ENCODE peak calls at places on chromosomes 11 and 22, in four cellular contexts. O is IMR-90, D is H9, Y is trophoblast cell. X is an unnamed sample.

GRCh38 chr11:20057055-20057943 is 103.0 kb downstream of the DBX1 start:
- DNase-seq in O (peak), D (no peak), Y (no peak), X (no peak)

GRCh38 chr11:111598546-111598945 is 3.7 kb upstream of the SIK2 start:
- DNase-seq in O (peak), D (no peak), Y (no peak), X (no peak)

GRCh38 chr11:72578051-72578450 is 96.2 kb downstream of the PDE2A start:
- DNase-seq in O (no peak), D (no peak), Y (no peak), X (no peak)

GRCh38 chr22:17779286-17780115 is 5.2 kb upstream of the BID start:
- DNase-seq in O (no peak), D (no peak), Y (no peak), X (no peak)

GRCh38 chr11:108345767-108346166 is 121.6 kb downstream of the C11orf65 start:
- DNase-seq in O (no peak), D (no peak), Y (no peak), X (no peak)

GRCh38 chr11:777288-778255 is at the start of gene GATD1:
- DNase-seq in O (peak), D (peak), Y (peak), X (peak)

GRCh38 chr11:61021661-61022212 is 50.3 kb downstream of the CD6 start:
- DNase-seq in O (no peak), D (peak), Y (no peak), X (peak)

GRCh38 chr11:11849127-11849746 is 7.5 kb downstream of the USP47 start:
- DNase-seq in O (peak), D (peak), Y (peak), X (peak)

GRCh38 chr11:57316017-57316416 is 8.7 kb downstream of the TNKS1BP1 start:
- DNase-seq in O (no peak), D (no peak), Y (no peak), X (peak)

GRCh38 chr22:37529652-37530345 is 10.6 kb upstream of the CARD10 start:
- DNase-seq in O (no peak), D (no peak), Y (no peak), X (no peak)

GRCh38 chr22:37197451-37198289 is 9.6 kb upstream of the C1QTNF6 start:
- DNase-seq in O (peak), D (no peak), Y (peak), X (peak)

GRCh38 chr11:116697011-116697410 is 75.8 kb downstream of the BUD13 start:
- DNase-seq in O (no peak), D (no peak), Y (peak), X (peak)

GRCh38 chr11:24457985-24458384 is 38.9 kb upstream of the LUZP2 start:
- DNase-seq in O (no peak), D (no peak), Y (no peak), X (peak)

GRCh38 chr22:35037089-35037488 is 28.9 kb upstream of the ISX start:
- DNase-seq in O (no peak), D (peak), Y (no peak), X (peak)

GRCh38 chr22:36901411-36902142 is 11.9 kb upstream of the CSF2RB start:
- DNase-seq in O (no peak), D (no peak), Y (no peak), X (peak)

GRCh38 chr11:110778351-110778750 is 66.1 kb upstream of the ARHGAP20 start:
- DNase-seq in O (peak), D (no peak), Y (no peak), X (no peak)

GRCh38 chr11:79438631-79439429 is 2.0 kb downstream of the TENM4 start:
- DNase-seq in O (peak), D (peak), Y (no peak), X (peak)

GRCh38 chr22:23181763-23182288 is 1.5 kb downstream of the BCR start:
- DNase-seq in O (no peak), D (no peak), Y (no peak), X (peak)

GRCh38 chr22:19179472-19180048 is 1.0 kb upstream of the SLC25A1 start:
- DNase-seq in O (peak), D (peak), Y (peak), X (peak)

GRCh38 chr22:49779226-49779625 is 48.4 kb downstream of the BRD1 start:
- DNase-seq in O (no peak), D (no peak), Y (no peak), X (no peak)

GRCh38 chr11:15660496-15660895 is 545.8 kb downstream of the INSC start:
- DNase-seq in O (no peak), D (no peak), Y (no peak), X (no peak)

GRCh38 chr11:122646549-122647340 is 8.8 kb upstream of the UBASH3B start:
- DNase-seq in O (peak), D (no peak), Y (no peak), X (no peak)
- H3K4me2 ChIP-seq in O (peak), D (no peak), Y (no peak), X (no peak)

DNA sequence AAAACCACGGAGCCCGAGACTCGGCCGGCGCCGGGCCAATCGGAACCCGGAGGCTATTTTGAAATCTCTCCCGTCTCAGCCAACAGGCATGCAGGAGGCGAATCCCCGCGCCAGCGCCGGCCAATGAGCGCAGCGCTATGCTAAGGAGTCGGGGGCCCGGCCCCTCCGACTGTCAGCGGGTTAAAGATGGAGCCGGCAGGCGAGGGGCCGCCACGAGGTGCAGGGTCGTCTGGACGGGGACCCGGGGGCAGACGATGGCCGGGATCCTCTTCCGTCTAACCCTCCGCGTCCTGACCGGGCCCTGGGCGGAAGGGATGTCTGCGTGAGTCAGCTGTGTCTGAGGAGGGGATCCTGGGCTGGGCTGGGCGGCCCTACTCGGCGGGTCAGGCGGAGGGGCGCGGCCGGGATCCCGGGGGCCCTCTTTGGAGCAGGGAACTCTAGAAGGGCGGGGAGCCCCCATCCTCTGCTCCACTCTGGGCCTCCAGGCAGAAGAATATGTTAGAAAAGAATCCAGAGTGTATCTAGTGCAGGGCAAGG is 10.0 kb downstream of the SDF2L1 start:
- DNase-seq in O (peak), D (peak), Y (peak), X (peak)
- H2BK5ac ChIP-seq in O (peak), D (no peak), Y (peak), X (peak)

GRCh38 chr11:119970566-119970965 is 167.3 kb downstream of the TRIM29 start:
- DNase-seq in O (no peak), D (no peak), Y (no peak), X (no peak)
- H3K4me2 ChIP-seq in O (no peak), D (no peak), Y (no peak), X (no peak)

DNA sequence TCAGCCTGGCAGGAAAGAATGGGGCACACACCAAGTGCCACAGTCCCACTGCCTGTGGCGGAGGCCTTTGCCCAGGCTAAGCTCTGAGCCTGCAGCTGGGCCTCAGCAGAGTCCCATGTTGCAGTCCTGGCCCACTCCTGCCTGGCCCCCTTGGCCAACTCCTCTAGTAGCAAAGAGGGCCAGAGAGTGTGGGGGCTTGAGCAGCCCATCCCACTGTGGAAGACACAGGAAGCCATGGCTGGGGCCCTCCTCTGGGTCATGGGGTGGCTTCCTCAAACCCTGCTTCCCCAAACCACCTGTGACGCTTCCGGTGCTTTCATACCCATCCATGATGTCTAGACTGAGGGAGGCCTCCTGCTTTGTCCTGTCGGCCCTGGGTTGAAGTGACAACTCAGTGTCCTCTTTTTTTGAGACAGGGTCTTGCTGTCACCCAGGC is 5.8 kb downstream of the RPS19BP1 start:
- DNase-seq in O (no peak), D (no peak), Y (no peak), X (peak)
- H2BK5ac ChIP-seq in O (no peak), D (no peak), Y (no peak), X (no peak)

GRCh38 chr11:2297623-2298030 is 4.1 kb downstream of the C11orf21 start:
- DNase-seq in O (no peak), D (no peak), Y (no peak), X (no peak)

GRCh38 chr11:2299773-2300172 is 1.9 kb downstream of the C11orf21 start:
- DNase-seq in O (no peak), D (no peak), Y (no peak), X (no peak)

GRCh38 chr11:2296913-2297622 is 4.7 kb downstream of the C11orf21 start:
- DNase-seq in O (no peak), D (peak), Y (no peak), X (no peak)

GRCh38 chr11:2298795-2299747 is 2.6 kb downstream of the C11orf21 start:
- DNase-seq in O (no peak), D (peak), Y (peak), X (peak)

GRCh38 chr11:2298131-2298794 is 3.5 kb downstream of the C11orf21 start:
- DNase-seq in O (no peak), D (no peak), Y (no peak), X (no peak)
- H3K4me2 ChIP-seq in O (no peak), D (no peak), Y (no peak), X (no peak)

GRCh38 chr11:62610814-62611704 is 1.5 kb downstream of the EML3 start:
- DNase-seq in O (no peak), D (no peak), Y (no peak), X (no peak)
- H2BK5ac ChIP-seq in O (peak), D (no peak), Y (no peak), X (no peak)

DNA sequence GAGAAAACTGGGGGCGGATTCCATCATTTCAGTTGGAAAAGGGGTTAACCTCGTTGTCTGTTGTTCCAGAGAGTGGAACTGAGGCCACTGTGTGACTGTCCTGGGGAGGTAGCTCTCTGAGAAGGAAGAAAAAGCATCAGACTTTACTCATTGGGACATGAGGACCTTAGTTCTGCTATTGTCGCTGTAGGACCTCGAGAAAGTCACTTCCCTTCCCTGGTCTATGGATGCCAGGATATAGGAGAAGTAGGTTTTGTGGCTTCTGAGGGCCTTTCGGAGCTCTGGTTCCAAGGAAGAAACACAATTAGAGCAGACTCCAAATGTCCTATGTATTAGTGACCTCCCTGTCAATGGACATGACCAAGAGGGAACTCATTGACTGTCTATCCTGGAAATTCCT is 6.2 kb downstream of the MYO18B start:
- DNase-seq in O (no peak), D (no peak), Y (no peak), X (no peak)
- H3K4me2 ChIP-seq in O (no peak), D (no peak), Y (no peak), X (no peak)

GRCh38 chr22:24554316-24555159 is at the start of gene GUCD1:
- DNase-seq in O (peak), D (peak), Y (peak), X (peak)
- H2BK5ac ChIP-seq in O (peak), D (no peak), Y (peak), X (peak)